ENCODE peak calls at places on chromosomes 5 and 9, in six cellular contexts. N is MM.1S, O is GM23248, X is Karpas-422, S is HCT116, Z is SK-N-SH. V is an unnamed sample. For H3K9me2, the result is how much of the 10 kb centered on the place peaks cover.

GRCh38 chr9:22617156-22617555 is 170.5 kb downstream of the DMRTA1 start:
- DNase-seq in N (no peak), O (no peak), X (no peak), S (no peak), Z (no peak), V (peak)

GRCh38 chr9:107548298-107549142 is 59.0 kb upstream of the KLF4 start:
- DNase-seq in N (no peak), O (peak), X (no peak), S (peak), Z (no peak), V (peak)

GRCh38 chr9:130303613-130304055 is 38.1 kb downstream of the HMCN2 start:
- DNase-seq in N (no peak), O (no peak), X (no peak), S (no peak), Z (no peak), V (no peak)

GRCh38 chr9:36327903-36328302 is 69.7 kb upstream of the GNE start:
- DNase-seq in N (no peak), O (peak), X (peak), S (no peak), Z (no peak), V (peak)

GRCh38 chr9:113427629-113428028 is 17.1 kb downstream of the C9orf43 start:
- DNase-seq in N (no peak), O (peak), X (no peak), S (no peak), Z (no peak), V (no peak)

GRCh38 chr5:40518511-40518917 is 161.2 kb upstream of the PTGER4 start:
- DNase-seq in N (no peak), O (peak), X (no peak), S (peak), Z (no peak), V (peak)

GRCh38 chr9:75889977-75890540 is 414 bp upstream of the PCSK5 start:
- DNase-seq in N (peak), O (peak), X (no peak), S (no peak), Z (peak), V (peak)

GRCh38 chr5:59709833-59710232 is 183.7 kb downstream of the PDE4D start:
- DNase-seq in N (no peak), O (peak), X (no peak), S (no peak), Z (no peak), V (peak)

GRCh38 chr9:89410709-89411111 is 87.2 kb downstream of the SEMA4D start:
- DNase-seq in N (no peak), O (peak), X (no peak), S (no peak), Z (no peak), V (peak)

GRCh38 chr9:4929917-4930316 is 55.2 kb upstream of the JAK2 start:
- DNase-seq in N (no peak), O (peak), X (no peak), S (no peak), Z (no peak), V (peak)

GRCh38 chr9:86639287-86639686 is 285.1 kb upstream of the TUT7 start:
- DNase-seq in N (no peak), O (no peak), X (no peak), S (no peak), Z (no peak), V (no peak)

GRCh38 chr9:82894961-82895902 is 167.7 kb downstream of the RASEF start:
- DNase-seq in N (no peak), O (no peak), X (no peak), S (no peak), Z (peak), V (no peak)
- H3K9me2 ChIP-seq in N (under half), O (under half), X (under half), S (under half), Z (under half), V (under half)

DNA sequence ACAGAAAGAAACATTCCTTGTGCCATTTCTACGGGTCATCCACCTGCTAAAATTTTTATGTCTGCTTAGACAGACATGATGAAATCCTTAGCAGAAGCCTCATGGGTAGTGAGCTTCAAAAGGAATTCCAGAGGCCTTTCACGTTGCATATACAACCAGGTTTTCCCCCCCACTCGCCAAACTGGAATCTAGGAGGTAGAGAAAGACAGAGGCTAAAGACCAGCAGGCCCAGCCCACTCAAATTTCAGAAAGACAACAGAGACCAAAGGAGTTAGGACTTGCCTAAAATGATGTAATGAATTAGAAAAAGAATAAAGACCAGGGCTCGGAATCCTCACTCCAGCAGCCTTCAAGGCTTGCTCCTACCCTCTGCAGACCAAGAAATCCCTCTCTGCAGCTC is 9.2 kb downstream of the B4GALT1 start:
- DNase-seq in N (no peak), O (peak), X (no peak), S (no peak), Z (no peak), V (no peak)
- H3K4me2 ChIP-seq in N (peak), O (peak), X (no peak), S (peak), Z (peak), V (peak)

DNA sequence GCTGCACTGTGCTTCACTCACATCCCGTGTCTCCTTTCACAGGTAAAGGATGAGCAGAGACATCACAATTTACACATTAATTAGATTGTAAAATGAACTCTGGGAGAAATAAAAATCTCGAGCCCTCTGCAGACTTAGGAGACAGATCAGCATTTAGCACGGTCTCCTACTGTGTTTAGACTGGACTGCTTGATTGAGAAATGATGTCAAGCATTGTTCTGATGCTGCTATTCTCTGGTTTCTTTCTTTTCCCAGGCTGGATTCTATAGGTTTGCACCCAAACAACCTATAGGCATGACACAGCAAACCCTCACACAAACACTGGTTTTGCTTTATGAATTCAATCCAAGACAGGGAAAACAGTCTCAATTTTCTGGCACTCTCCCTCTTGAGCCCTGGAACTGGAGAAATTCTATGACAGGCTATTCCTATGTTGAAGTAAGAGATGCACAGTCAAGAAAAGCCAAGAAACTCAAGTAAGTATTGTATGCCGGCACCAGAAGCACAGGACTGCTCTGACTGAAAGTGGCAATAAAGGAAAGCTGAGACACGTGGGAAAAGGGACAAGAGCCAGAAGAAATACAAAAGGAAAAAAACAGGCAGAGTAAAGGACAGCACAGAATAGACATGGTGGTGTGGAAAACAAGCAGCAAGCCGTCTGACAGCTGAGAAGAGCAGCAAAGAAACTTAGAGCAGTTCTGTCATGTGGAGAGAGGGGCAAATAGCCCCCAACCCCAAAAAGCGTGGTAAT is 24.8 kb upstream of the ERAP2 start:
- DNase-seq in N (no peak), O (no peak), X (no peak), S (no peak), Z (no peak), V (no peak)
- H3K9ac ChIP-seq in N (no peak), O (no peak), X (no peak), S (no peak), Z (no peak), V (no peak)

DNA sequence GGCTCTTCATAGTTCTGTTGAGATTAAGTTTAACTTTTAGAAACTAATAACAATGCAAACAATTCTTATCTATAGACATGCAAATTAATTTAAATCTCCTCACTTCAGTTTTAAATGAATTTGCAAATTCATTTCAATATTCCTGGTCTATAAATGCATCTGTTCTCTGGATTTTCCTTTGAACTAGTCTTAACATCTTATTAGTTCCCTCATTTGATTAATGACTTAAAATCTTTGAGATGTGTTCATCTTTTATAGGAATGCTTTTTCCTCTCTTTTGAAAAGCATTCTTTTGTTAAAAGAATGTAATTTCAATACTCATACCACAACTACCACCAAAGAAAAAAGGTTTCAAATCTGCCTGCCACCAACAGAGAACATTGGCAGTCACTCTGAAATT is 169.4 kb downstream of the RASEF start:
- DNase-seq in N (no peak), O (no peak), X (no peak), S (no peak), Z (no peak), V (no peak)
- H3K9me2 ChIP-seq in N (under half), O (under half), X (under half), S (under half), Z (under half), V (under half)

DNA sequence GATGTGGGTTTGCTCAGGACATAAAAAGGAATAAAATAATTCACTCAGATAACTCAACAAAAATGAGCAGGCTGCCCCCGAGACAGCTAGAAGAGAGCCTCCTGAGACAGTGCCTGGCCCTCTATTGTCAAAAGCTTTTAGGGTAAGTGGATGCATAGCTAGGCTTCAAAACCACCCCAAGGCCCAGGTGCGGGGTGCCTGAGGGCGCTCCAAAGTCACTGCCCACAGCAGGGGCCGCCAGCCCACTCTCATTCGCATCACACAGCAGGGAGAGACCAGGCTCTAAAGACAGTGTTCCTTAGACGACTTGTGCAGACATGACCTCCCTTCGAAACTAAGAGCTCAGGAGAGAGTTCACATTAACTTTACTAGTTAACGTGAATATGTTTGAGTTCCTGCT is 271.5 kb downstream of the FSTL4 start:
- DNase-seq in N (no peak), O (no peak), X (no peak), S (no peak), Z (no peak), V (no peak)
- H3K4me2 ChIP-seq in N (no peak), O (no peak), X (no peak), S (no peak), Z (no peak), V (no peak)